ENCODE peak calls at places on chromosomes 1 and 21, in eight cellular contexts. T is IMR-90, Y is glutamatergic neuron, M is brain microvascular endothelial cell, L is PC-3, U is left ventricle myocardium inferior, A is sigmoid colon, F is endodermal cell. S is an unnamed sample.

GRCh38 chr1:88873737-88874374 is 17.5 kb downstream of the GTF2B start:
- DNase-seq in Y (no peak), L (no peak), U (no peak), T (peak), F (no peak), A (no peak), M (no peak), S (no peak)

GRCh38 chr1:110174961-110175360 is 24.7 kb downstream of the SLC6A17 start:
- DNase-seq in F (no peak), M (no peak), A (no peak), Y (no peak), T (peak), L (no peak), U (no peak), S (no peak)

GRCh38 chr21:22691643-22692042 is 1693.4 kb downstream of the NCAM2 start:
- DNase-seq in L (no peak), F (no peak), Y (no peak), T (no peak), A (no peak), U (no peak), M (no peak), S (no peak)

GRCh38 chr1:171550055-171550454 is 64.7 kb downstream of the PRRC2C start:
- DNase-seq in U (no peak), F (no peak), A (no peak), T (no peak), Y (no peak), M (no peak), L (no peak), S (no peak)

GRCh38 chr1:197911857-197912696 is 5.1 kb upstream of the LHX9 start:
- DNase-seq in L (no peak), T (no peak), U (no peak), M (no peak), Y (peak), F (peak), A (no peak), S (no peak)

GRCh38 chr1:226972931-226973330 is 32.8 kb downstream of the COQ8A start:
- DNase-seq in L (no peak), A (peak), Y (no peak), F (peak), U (peak), M (no peak), T (no peak), S (no peak)

GRCh38 chr1:201184734-201185453 is 5.7 kb upstream of the IGFN1 start:
- DNase-seq in A (no peak), L (peak), Y (peak), T (peak), U (no peak), M (peak), F (peak), S (peak)

GRCh38 chr1:41241748-41242644 is at the start of gene SCMH1:
- DNase-seq in F (peak), U (peak), L (peak), T (peak), Y (peak), M (no peak), A (peak), S (no peak)

GRCh38 chr1:175394739-175395138 is 202.2 kb upstream of the KIAA0040 start:
- DNase-seq in U (no peak), L (no peak), A (no peak), F (no peak), T (no peak), M (no peak), Y (no peak), S (no peak)

GRCh38 chr1:165144757-165145397 is 211.6 kb downstream of the LMX1A start:
- DNase-seq in T (peak), U (peak), F (peak), M (peak), A (no peak), Y (peak), L (peak), S (no peak)

GRCh38 chr1:205812271-205812877 is 624 bp downstream of the SLC41A1 start:
- DNase-seq in T (peak), F (peak), L (peak), A (peak), U (no peak), Y (peak), M (no peak), S (no peak)

GRCh38 chr1:227781314-227781930 is 34.1 kb upstream of the PRSS38 start:
- DNase-seq in A (peak), Y (no peak), F (peak), T (no peak), U (no peak), L (no peak), M (no peak), S (no peak)

GRCh38 chr21:41443562-41443961 is 17.5 kb downstream of the MX1 start:
- DNase-seq in F (no peak), A (no peak), T (no peak), U (no peak), L (no peak), M (no peak), Y (no peak), S (no peak)

GRCh38 chr1:204127597-204128242 is 24.1 kb downstream of the ETNK2 start:
- DNase-seq in L (peak), U (peak), Y (peak), M (peak), A (peak), F (peak), T (peak), S (peak)

GRCh38 chr1:187491082-187491720 is 662.5 kb downstream of the PLA2G4A start:
- DNase-seq in L (peak), Y (no peak), T (peak), F (no peak), M (no peak), A (no peak), U (no peak), S (no peak)

GRCh38 chr1:181482521-181483083 is 715 bp upstream of the CACNA1E start:
- DNase-seq in T (peak), F (peak), M (no peak), A (no peak), U (no peak), Y (peak), L (no peak), S (no peak)

GRCh38 chr1:234658143-234658542 is 48.2 kb upstream of the IRF2BP2 start:
- DNase-seq in U (no peak), T (peak), A (no peak), F (peak), Y (no peak), L (peak), M (peak), S (no peak)

GRCh38 chr1:25568834-25569598 is 25.6 kb downstream of the LDLRAP1 start:
- DNase-seq in Y (peak), L (peak), U (no peak), F (no peak), M (peak), A (peak), T (peak), S (no peak)

GRCh38 chr1:193609592-193609991 is 423.2 kb upstream of the B3GALT2 start:
- DNase-seq in Y (no peak), U (no peak), M (no peak), T (no peak), F (no peak), L (no peak), A (no peak), S (no peak)

GRCh38 chr1:84428220-84428619 is 29.9 kb downstream of the DNASE2B start:
- DNase-seq in U (no peak), F (no peak), A (no peak), T (no peak), M (no peak), Y (no peak), L (no peak), S (no peak)

GRCh38 chr1:160777486-160778089 is 18.4 kb upstream of the LY9 start:
- DNase-seq in M (no peak), L (peak), T (no peak), F (peak), Y (no peak), U (no peak), A (no peak), S (no peak)

GRCh38 chr1:1433804-1434130 is 1.7 kb upstream of the VWA1 start:
- DNase-seq in A (no peak), T (peak), Y (peak), L (peak), U (no peak), F (peak), M (no peak), S (no peak)

GRCh38 chr1:31258581-31258980 is 18.9 kb upstream of the NKAIN1 start:
- DNase-seq in L (no peak), U (no peak), A (no peak), M (no peak), Y (no peak), F (no peak), T (no peak), S (no peak)

GRCh38 chr1:108704501-108704900 is 8.2 kb upstream of the FNDC7 start:
- DNase-seq in Y (no peak), M (peak), L (peak), T (peak), A (no peak), U (no peak), F (no peak), S (no peak)

GRCh38 chr1:206784471-206784903 is 12.2 kb upstream of the IL10 start:
- DNase-seq in L (no peak), U (no peak), T (no peak), F (no peak), A (no peak), Y (no peak), M (no peak), S (no peak)

GRCh38 chr1:48043524-48043923 is 46.3 kb upstream of the TRABD2B start:
- DNase-seq in Y (no peak), L (peak), A (no peak), F (peak), U (no peak), T (no peak), M (no peak), S (no peak)

GRCh38 chr1:89547563-89548485 is 23.2 kb downstream of the LRRC8B start:
- DNase-seq in A (no peak), L (peak), U (no peak), M (peak), Y (no peak), F (no peak), T (peak), S (no peak)

GRCh38 chr21:46111857-46112730 is 14.2 kb downstream of the COL6A2 start:
- DNase-seq in M (no peak), T (no peak), F (no peak), U (no peak), L (no peak), A (peak), Y (peak), S (peak)

GRCh38 chr1:5977494-5978444 is 14.5 kb downstream of the NPHP4 start:
- DNase-seq in L (no peak), T (no peak), M (no peak), Y (no peak), F (no peak), U (no peak), A (peak), S (no peak)

GRCh38 chr1:84642776-84643175 is 47.5 kb downstream of the SSX2IP start:
- DNase-seq in M (no peak), Y (no peak), A (no peak), L (no peak), T (no peak), F (no peak), U (no peak), S (no peak)

GRCh38 chr1:160367516-160367900 is 637 bp downstream of the NHLH1 start:
- DNase-seq in T (no peak), M (no peak), U (no peak), F (no peak), L (no peak), A (no peak), Y (no peak), S (no peak)

GRCh38 chr1:162666006-162666645 is 33.9 kb downstream of the DDR2 start:
- DNase-seq in U (no peak), A (no peak), M (no peak), Y (no peak), L (no peak), F (no peak), T (no peak), S (no peak)

GRCh38 chr1:58898739-58899580 is 115.1 kb upstream of the JUN start:
- DNase-seq in L (no peak), F (peak), T (peak), A (no peak), U (peak), Y (peak), M (no peak), S (no peak)

GRCh38 chr1:44719318-44719717 is 11.7 kb downstream of the RNU5D-1 start:
- DNase-seq in M (no peak), F (peak), T (no peak), L (no peak), Y (no peak), U (no peak), A (no peak), S (no peak)

GRCh38 chr1:44717196-44717595 is 13.8 kb downstream of the RNU5D-1 start:
- DNase-seq in T (no peak), L (no peak), F (peak), M (no peak), U (no peak), Y (no peak), A (no peak), S (no peak)

GRCh38 chr1:44714944-44715571 is 15.9 kb downstream of the RNU5D-1 start:
- DNase-seq in F (peak), U (peak), Y (peak), M (peak), L (peak), T (peak), A (peak), S (peak)

GRCh38 chr1:44720281-44720680 is 10.7 kb downstream of the RNU5D-1 start:
- DNase-seq in L (no peak), T (no peak), U (no peak), F (no peak), Y (no peak), A (no peak), M (no peak), S (no peak)

GRCh38 chr1:44717653-44718052 is 13.3 kb downstream of the RNU5D-1 start:
- DNase-seq in L (no peak), T (peak), U (no peak), A (no peak), F (no peak), M (no peak), Y (no peak), S (no peak)
- TF ChIP-seq CTCF in L (no peak), T (no peak), U (no peak), A (no peak), F (no peak), M (no peak), Y (no peak), S (no peak)

DNA sequence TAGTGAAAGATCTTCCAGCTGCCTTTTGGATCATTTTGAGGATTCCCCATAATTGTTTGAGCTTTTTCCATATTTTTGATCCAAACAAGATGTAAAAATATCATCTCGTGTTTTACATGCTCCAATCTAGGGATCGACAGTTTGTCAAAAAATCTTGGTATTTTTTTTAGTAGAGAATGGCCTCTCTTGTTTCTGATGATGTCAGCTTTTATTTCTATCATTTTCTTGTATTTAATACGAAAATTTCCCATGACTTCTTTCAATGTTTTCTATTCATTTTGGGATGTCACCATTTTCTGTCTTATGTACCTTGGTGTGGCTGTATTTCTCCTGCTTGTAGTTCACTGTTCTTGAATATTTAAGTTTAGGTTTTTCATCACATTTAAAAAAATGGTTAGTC is 812.0 kb upstream of the NCAM2 start:
- DNase-seq in Y (no peak), L (no peak), U (no peak), A (no peak), T (no peak), F (no peak), M (no peak), S (no peak)
- TF ChIP-seq CTCF in Y (no peak), L (no peak), U (no peak), A (no peak), T (no peak), F (no peak), M (no peak), S (no peak)

GRCh38 chr1:62318756-62319544 is at the start of gene KANK4:
- DNase-seq in A (no peak), L (no peak), U (no peak), T (no peak), F (peak), M (no peak), Y (peak), S (no peak)
- TF ChIP-seq CTCF in A (no peak), L (no peak), U (no peak), T (no peak), F (peak), M (no peak), Y (no peak), S (no peak)

DNA sequence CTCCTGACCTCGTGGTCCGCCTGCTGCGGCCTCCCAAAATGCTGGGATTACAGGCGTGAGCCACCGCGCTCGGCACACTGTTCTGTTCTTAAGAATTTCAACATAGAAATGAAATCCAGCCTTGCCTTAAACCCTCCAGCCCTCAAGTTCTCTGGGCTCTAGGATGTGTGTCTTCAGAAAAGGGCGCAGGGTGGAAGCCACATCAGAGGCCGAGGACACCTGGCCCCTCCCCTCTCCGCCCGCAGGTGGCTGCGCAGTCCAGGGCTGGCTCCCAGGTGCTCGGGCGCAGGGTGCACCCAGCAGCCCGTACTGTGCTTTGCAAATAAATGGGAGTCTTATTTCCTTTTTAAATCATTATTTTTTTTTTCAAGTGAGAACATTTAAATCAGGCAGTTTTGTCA is 2.0 kb upstream of the C1orf174 start:
- DNase-seq in F (no peak), Y (no peak), M (no peak), U (no peak), A (no peak), T (no peak), L (no peak), S (no peak)
- TF ChIP-seq CTCF in F (no peak), Y (no peak), M (no peak), U (no peak), A (no peak), T (no peak), L (no peak), S (no peak)

GRCh38 chr1:53408013-53408754 is 51.0 kb upstream of the DMRTB1 start:
- DNase-seq in A (peak), L (no peak), Y (no peak), F (peak), T (peak), M (peak), U (no peak), S (no peak)
- TF ChIP-seq CTCF in A (no peak), L (no peak), Y (no peak), F (no peak), T (no peak), M (no peak), U (no peak), S (no peak)

GRCh38 chr1:111789666-111790316 is 34.1 kb downstream of the DDX20 start:
- DNase-seq in A (no peak), U (no peak), Y (no peak), T (no peak), F (no peak), M (no peak), L (no peak), S (no peak)
- TF ChIP-seq CTCF in A (peak), U (peak), Y (no peak), T (no peak), F (no peak), M (no peak), L (peak), S (peak)